ENCODE peak calls at places on chromosomes 13 and 19, in five cellular contexts. One of them, this sample, is unnamed.

GRCh38 chr13:49681837-49682236 is 9.4 kb downstream of the EBPL start:
- DNase-seq in mammary epithelial cell: peak; percentile 63
- DNase-seq in endodermal cell: peak; percentile 12
- DNase-seq in uterus: no peak
- DNase-seq in lung: no peak
- DNase-seq in this sample: no peak

GRCh38 chr13:113350938-113351335 is 13.0 kb downstream of the GRTP1 start:
- DNase-seq in mammary epithelial cell: no peak
- DNase-seq in endodermal cell: no peak
- DNase-seq in uterus: no peak
- DNase-seq in lung: no peak
- DNase-seq in this sample: no peak

GRCh38 chr19:28289294-28290063 is 923.5 kb downstream of the UQCRFS1 start:
- DNase-seq in mammary epithelial cell: peak; percentile 18
- DNase-seq in endodermal cell: peak; percentile 66
- DNase-seq in uterus: no peak
- DNase-seq in lung: no peak
- DNase-seq in this sample: no peak

GRCh38 chr13:42152495-42152894 is 104.0 kb downstream of the DGKH start:
- DNase-seq in mammary epithelial cell: no peak
- DNase-seq in endodermal cell: no peak
- DNase-seq in uterus: no peak
- DNase-seq in lung: no peak
- DNase-seq in this sample: no peak

GRCh38 chr19:41746593-41747227 is 8.6 kb upstream of the CEACAM6 start:
- DNase-seq in mammary epithelial cell: peak; percentile 26
- DNase-seq in endodermal cell: peak; percentile 80
- DNase-seq in uterus: no peak
- DNase-seq in lung: peak; percentile 69
- DNase-seq in this sample: peak; percentile 72

GRCh38 chr19:827710-828321 is at the start of gene AZU1:
- DNase-seq in mammary epithelial cell: no peak
- DNase-seq in endodermal cell: no peak
- DNase-seq in uterus: no peak
- DNase-seq in lung: no peak
- DNase-seq in this sample: no peak

GRCh38 chr13:29594310-29594709 is 1.2 kb downstream of the SLC7A1 start:
- DNase-seq in mammary epithelial cell: peak; percentile 73
- DNase-seq in endodermal cell: peak; percentile 71
- DNase-seq in uterus: peak; percentile 52
- DNase-seq in lung: no peak
- DNase-seq in this sample: peak; percentile 68

GRCh38 chr19:17020380-17020779 is 6.2 kb downstream of the CPAMD8 start:
- DNase-seq in mammary epithelial cell: no peak
- DNase-seq in endodermal cell: no peak
- DNase-seq in uterus: no peak
- DNase-seq in lung: no peak
- DNase-seq in this sample: no peak

GRCh38 chr19:16199275-16199932 is 1.7 kb downstream of the AP1M1 start:
- DNase-seq in mammary epithelial cell: no peak
- DNase-seq in endodermal cell: no peak
- DNase-seq in uterus: no peak
- DNase-seq in lung: peak; percentile 57
- DNase-seq in this sample: no peak

GRCh38 chr19:1106841-1107654 is 3.3 kb downstream of the GPX4 start:
- DNase-seq in mammary epithelial cell: peak; percentile 55
- DNase-seq in endodermal cell: peak; percentile 71
- DNase-seq in uterus: no peak
- DNase-seq in lung: no peak
- DNase-seq in this sample: no peak

GRCh38 chr19:37953576-37954303 is 46.7 kb downstream of the SIPA1L3 start:
- DNase-seq in mammary epithelial cell: no peak
- DNase-seq in endodermal cell: no peak
- DNase-seq in uterus: no peak
- DNase-seq in lung: no peak
- DNase-seq in this sample: no peak

GRCh38 chr13:36806102-36806501 is 12.9 kb upstream of the RFXAP start:
- DNase-seq in mammary epithelial cell: no peak
- DNase-seq in endodermal cell: no peak
- DNase-seq in uterus: no peak
- DNase-seq in lung: no peak
- DNase-seq in this sample: peak; percentile 79

GRCh38 chr19:48878219-48879024 is 6.2 kb downstream of the PPP1R15A start:
- DNase-seq in mammary epithelial cell: peak; percentile 62
- DNase-seq in endodermal cell: no peak
- DNase-seq in uterus: no peak
- DNase-seq in lung: no peak
- DNase-seq in this sample: no peak

GRCh38 chr19:38862321-38863059 is 12.7 kb upstream of the HNRNPL start:
- DNase-seq in mammary epithelial cell: no peak
- DNase-seq in endodermal cell: no peak
- DNase-seq in uterus: peak; percentile 81
- DNase-seq in lung: no peak
- DNase-seq in this sample: no peak

GRCh38 chr19:41325947-41326706 is 16.2 kb downstream of the CCDC97 start:
- DNase-seq in mammary epithelial cell: no peak
- DNase-seq in endodermal cell: peak; percentile 84
- DNase-seq in uterus: no peak
- DNase-seq in lung: no peak
- DNase-seq in this sample: peak; percentile 78

GRCh38 chr13:25659091-25659502 is 287.3 kb downstream of the ATP8A2 start:
- DNase-seq in mammary epithelial cell: peak; percentile 31
- DNase-seq in endodermal cell: no peak
- DNase-seq in uterus: no peak
- DNase-seq in lung: no peak
- DNase-seq in this sample: no peak

GRCh38 chr13:57286511-57287098 is 119.6 kb downstream of the PRR20E start:
- DNase-seq in mammary epithelial cell: no peak
- DNase-seq in endodermal cell: peak; percentile 78
- DNase-seq in uterus: no peak
- DNase-seq in lung: no peak
- DNase-seq in this sample: no peak

GRCh38 chr19:8593931-8594330 is 16.6 kb downstream of the ADAMTS10 start:
- DNase-seq in mammary epithelial cell: no peak
- DNase-seq in endodermal cell: no peak
- DNase-seq in uterus: no peak
- DNase-seq in lung: no peak
- DNase-seq in this sample: no peak

GRCh38 chr19:32810452-32810851 is 59.1 kb downstream of the SLC7A9 start:
- DNase-seq in mammary epithelial cell: no peak
- DNase-seq in endodermal cell: no peak
- DNase-seq in uterus: no peak
- DNase-seq in lung: no peak
- DNase-seq in this sample: no peak

GRCh38 chr13:107231941-107232340 is 664.0 kb upstream of the ARGLU1 start:
- DNase-seq in mammary epithelial cell: no peak
- DNase-seq in endodermal cell: no peak
- DNase-seq in uterus: no peak
- DNase-seq in lung: no peak
- DNase-seq in this sample: no peak

GRCh38 chr13:65593298-65593874 is 1636.8 kb downstream of the PCDH9 start:
- DNase-seq in mammary epithelial cell: no peak
- DNase-seq in endodermal cell: no peak
- DNase-seq in uterus: no peak
- DNase-seq in lung: no peak
- DNase-seq in this sample: no peak

GRCh38 chr19:13215572-13216380 is 65.6 kb downstream of the IER2 start:
- DNase-seq in mammary epithelial cell: peak; percentile 65
- DNase-seq in endodermal cell: no peak
- DNase-seq in uterus: no peak
- DNase-seq in lung: no peak
- DNase-seq in this sample: no peak
- H3K4me3 ChIP-seq in mammary epithelial cell: no peak overlapping the region
- H3K4me3 ChIP-seq in endodermal cell: no peak overlapping the region
- H3K4me3 ChIP-seq in uterus: no peak overlapping the region
- H3K4me3 ChIP-seq in lung: no peak overlapping the region
- H3K4me3 ChIP-seq in this sample: no peak overlapping the region

GRCh38 chr19:12793290-12794195 is 2.3 kb downstream of the JUNB start:
- DNase-seq in mammary epithelial cell: peak; percentile 96
- DNase-seq in endodermal cell: peak; percentile 96
- DNase-seq in uterus: peak; percentile 90
- DNase-seq in lung: peak; percentile 92
- DNase-seq in this sample: peak; percentile 91

GRCh38 chr19:12791345-12792047 is at the start of gene JUNB:
- DNase-seq in mammary epithelial cell: peak; percentile 95
- DNase-seq in endodermal cell: peak; percentile 94
- DNase-seq in uterus: peak; percentile 97
- DNase-seq in lung: peak; percentile 98
- DNase-seq in this sample: peak; percentile 96

GRCh38 chr19:12792853-12793289 is 1.6 kb downstream of the JUNB start:
- DNase-seq in mammary epithelial cell: no peak
- DNase-seq in endodermal cell: no peak
- DNase-seq in uterus: no peak
- DNase-seq in lung: no peak
- DNase-seq in this sample: no peak

GRCh38 chr19:12790628-12791344 is 500 bp upstream of the JUNB start:
- DNase-seq in mammary epithelial cell: peak; percentile 14
- DNase-seq in endodermal cell: no peak
- DNase-seq in uterus: peak; percentile 46
- DNase-seq in lung: no peak
- DNase-seq in this sample: peak; percentile 19

DNA sequence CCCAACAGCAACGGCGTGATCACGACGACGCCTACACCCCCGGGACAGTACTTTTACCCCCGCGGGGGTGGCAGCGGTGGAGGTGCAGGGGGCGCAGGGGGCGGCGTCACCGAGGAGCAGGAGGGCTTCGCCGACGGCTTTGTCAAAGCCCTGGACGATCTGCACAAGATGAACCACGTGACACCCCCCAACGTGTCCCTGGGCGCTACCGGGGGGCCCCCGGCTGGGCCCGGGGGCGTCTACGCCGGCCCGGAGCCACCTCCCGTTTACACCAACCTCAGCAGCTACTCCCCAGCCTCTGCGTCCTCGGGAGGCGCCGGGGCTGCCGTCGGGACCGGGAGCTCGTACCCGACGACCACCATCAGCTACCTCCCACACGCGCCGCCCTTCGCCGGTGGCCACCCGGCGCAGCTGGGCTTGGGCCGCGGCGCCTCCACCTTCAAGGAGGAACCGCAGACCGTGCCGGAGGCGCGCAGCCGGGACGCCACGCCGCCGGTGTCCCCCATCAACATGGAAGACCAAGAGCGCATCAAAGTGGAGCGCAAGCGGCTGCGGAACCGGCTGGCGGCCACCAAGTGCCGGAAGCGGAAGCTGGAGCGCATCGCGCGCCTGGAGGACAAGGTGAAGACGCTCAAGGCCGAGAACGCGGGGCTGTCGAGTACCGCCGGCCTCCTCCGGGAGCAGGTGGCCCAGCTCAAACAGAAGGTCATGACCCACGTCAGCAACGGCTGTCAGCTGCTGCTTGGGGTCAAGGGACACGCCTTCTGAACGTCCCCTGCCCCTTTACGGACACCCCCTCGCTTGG is 964 bp downstream of the JUNB start:
- DNase-seq in mammary epithelial cell: peak; percentile 62
- DNase-seq in endodermal cell: peak; percentile 91
- DNase-seq in uterus: peak; percentile 59
- DNase-seq in lung: peak; percentile 80
- DNase-seq in this sample: peak; percentile 91
- H3K4me1 ChIP-seq in mammary epithelial cell: peaks cover 41% of the 10 kb centered on the region
- H3K4me1 ChIP-seq in endodermal cell: peaks cover 11% of the 10 kb centered on the region
- H3K4me1 ChIP-seq in uterus: no peaks in the 10 kb centered on the region
- H3K4me1 ChIP-seq in lung: peaks cover 6% of the 10 kb centered on the region
- H3K4me1 ChIP-seq in this sample: peaks cover 45% of the 10 kb centered on the region

DNA sequence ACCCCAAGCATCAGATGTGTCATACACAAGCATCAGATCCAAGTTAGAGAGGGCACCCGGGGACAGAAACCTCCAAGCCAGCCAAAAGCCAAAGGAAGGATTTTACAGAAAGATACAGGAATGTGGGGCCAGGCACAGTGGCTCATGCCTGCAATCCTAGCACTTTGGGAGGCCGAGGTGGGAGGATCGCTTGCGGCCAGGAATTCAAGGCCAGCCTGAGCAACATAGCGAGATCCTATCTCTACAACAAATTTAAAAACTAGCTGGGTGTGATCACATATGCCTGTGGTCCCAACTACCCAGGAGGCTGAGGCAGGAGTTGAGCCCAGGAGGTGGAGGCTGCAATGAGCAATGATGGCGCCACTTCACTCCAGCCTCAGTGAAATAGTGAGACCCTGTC is 1.8 kb upstream of the PVR start:
- DNase-seq in mammary epithelial cell: no peak
- DNase-seq in endodermal cell: no peak
- DNase-seq in uterus: no peak
- DNase-seq in lung: no peak
- DNase-seq in this sample: no peak
- H3K4me3 ChIP-seq in mammary epithelial cell: no peak overlapping the region
- H3K4me3 ChIP-seq in endodermal cell: no peak overlapping the region
- H3K4me3 ChIP-seq in uterus: no peak overlapping the region
- H3K4me3 ChIP-seq in lung: no peak overlapping the region
- H3K4me3 ChIP-seq in this sample: no peak overlapping the region

GRCh38 chr19:58516246-58516836 is 3.3 kb downstream of the ZBTB45 start:
- DNase-seq in mammary epithelial cell: no peak
- DNase-seq in endodermal cell: no peak
- DNase-seq in uterus: no peak
- DNase-seq in lung: no peak
- DNase-seq in this sample: no peak

GRCh38 chr19:58519087-58519354 is 589 bp downstream of the ZBTB45 start:
- DNase-seq in mammary epithelial cell: peak; percentile 67
- DNase-seq in endodermal cell: peak; percentile 91
- DNase-seq in uterus: peak; percentile 49
- DNase-seq in lung: peak; percentile 58
- DNase-seq in this sample: peak; percentile 76

GRCh38 chr19:58515259-58515658 is 3.5 kb upstream of the SLC27A5 start:
- DNase-seq in mammary epithelial cell: no peak
- DNase-seq in endodermal cell: no peak
- DNase-seq in uterus: no peak
- DNase-seq in lung: no peak
- DNase-seq in this sample: no peak

GRCh38 chr19:58518261-58519086 is 1.1 kb downstream of the ZBTB45 start:
- DNase-seq in mammary epithelial cell: no peak
- DNase-seq in endodermal cell: no peak
- DNase-seq in uterus: no peak
- DNase-seq in lung: no peak
- DNase-seq in this sample: peak; percentile 19

DNA sequence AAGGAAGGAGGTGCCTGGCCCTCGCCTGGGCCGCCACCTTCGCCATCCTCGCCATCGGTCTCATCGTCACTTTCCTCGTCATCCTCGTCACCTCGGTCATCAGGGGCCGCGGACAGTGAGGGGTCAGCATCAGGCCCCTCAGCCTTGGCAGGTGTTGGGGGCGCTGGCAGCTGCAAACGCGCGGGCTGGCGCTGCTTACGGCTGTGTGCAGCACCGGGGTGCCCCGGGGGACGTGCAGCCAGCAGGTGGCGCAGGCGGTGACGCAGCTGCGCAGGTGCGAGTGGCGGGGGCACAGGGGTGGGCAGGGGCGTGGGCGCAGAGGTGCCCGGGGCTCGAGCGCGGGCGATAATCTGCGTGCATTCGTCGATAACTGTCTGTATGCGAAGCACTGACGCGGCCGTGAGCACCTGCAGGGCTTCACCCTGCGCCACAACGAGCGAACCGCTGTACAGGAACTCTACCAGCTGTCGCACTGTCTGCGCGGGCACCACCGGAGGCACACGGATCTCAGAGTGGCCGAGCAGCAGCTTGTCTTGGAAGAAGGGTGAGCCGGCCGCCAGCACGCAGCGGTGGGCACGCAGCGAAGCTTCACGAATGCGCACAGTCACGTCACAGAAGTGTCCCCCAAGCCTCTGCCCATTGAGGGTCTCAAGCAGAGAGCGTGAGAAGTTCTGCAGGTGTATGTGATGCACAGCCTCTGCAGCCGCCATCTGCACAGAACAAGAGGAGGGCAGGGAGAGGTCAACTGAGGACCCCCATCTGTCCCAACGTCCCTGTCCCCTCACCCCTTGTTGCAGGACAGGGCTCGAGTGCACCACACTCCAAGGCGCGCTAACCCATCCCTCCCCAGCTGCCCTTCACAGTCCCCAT is 2.4 kb downstream of the ZBTB45 start:
- DNase-seq in mammary epithelial cell: no peak
- DNase-seq in endodermal cell: no peak
- DNase-seq in uterus: no peak
- DNase-seq in lung: no peak
- DNase-seq in this sample: no peak
- H3K4me1 ChIP-seq in mammary epithelial cell: peaks cover 11% of the 10 kb centered on the region
- H3K4me1 ChIP-seq in endodermal cell: peaks cover 4% of the 10 kb centered on the region
- H3K4me1 ChIP-seq in uterus: no peaks in the 10 kb centered on the region
- H3K4me1 ChIP-seq in lung: peaks cover 18% of the 10 kb centered on the region
- H3K4me1 ChIP-seq in this sample: peaks cover 20% of the 10 kb centered on the region

This sample was measured in OCI-LY7.